ENCODE peak calls at places on chromosomes 2 and 18, in four cellular contexts. Y, S, C and U are unnamed samples.

GRCh38 chr2:66389651-66390131 is 45.2 kb upstream of the MEIS1 start:
- DNase-seq in Y (no peak), S (no peak), C (peak), U (peak)

GRCh38 chr2:134491796-134492441 is 226.9 kb downstream of the TMEM163 start:
- DNase-seq in S (no peak), C (no peak), Y (no peak), U (peak)

GRCh38 chr2:11998218-11998617 is 251.8 kb downstream of the LPIN1 start:
- DNase-seq in Y (no peak), S (peak), C (no peak), U (peak)

GRCh38 chr2:223247136-223247535 is 195.1 kb downstream of the KCNE4 start:
- DNase-seq in C (no peak), S (peak), Y (peak), U (peak)

GRCh38 chr2:138720035-138720589 is 60.1 kb downstream of the NXPH2 start:
- DNase-seq in Y (no peak), C (peak), S (no peak), U (no peak)

GRCh38 chr2:7012141-7012809 is 95.1 kb downstream of the RNF144A start:
- DNase-seq in S (no peak), C (no peak), Y (no peak), U (no peak)

GRCh38 chr2:101418704-101419663 is 31.7 kb upstream of the CREG2 start:
- DNase-seq in Y (peak), S (peak), C (peak), U (peak)

GRCh38 chr2:112904883-112905282 is 6.1 kb upstream of the IL37 start:
- DNase-seq in C (no peak), Y (no peak), S (no peak), U (no peak)

GRCh38 chr2:105262662-105263091 is 21.1 kb downstream of the GPR45 start:
- DNase-seq in S (no peak), C (no peak), Y (no peak), U (peak)

GRCh38 chr18:78607221-78607620 is 372.4 kb upstream of the SALL3 start:
- DNase-seq in C (no peak), S (no peak), Y (no peak), U (no peak)

GRCh38 chr18:62610509-62611394 is 87.9 kb downstream of the ZCCHC2 start:
- DNase-seq in S (no peak), C (no peak), Y (peak), U (no peak)

GRCh38 chr2:179981085-179981484 is 26.0 kb downstream of the CWC22 start:
- DNase-seq in Y (no peak), S (peak), C (no peak), U (no peak)

GRCh38 chr2:113124984-113125855 is 2.2 kb upstream of the IL1RN start:
- DNase-seq in C (no peak), Y (no peak), S (no peak), U (no peak)

GRCh38 chr2:99804969-99805368 is 315.2 kb upstream of the REV1 start:
- DNase-seq in C (no peak), Y (no peak), S (no peak), U (no peak)

GRCh38 chr2:17878222-17879136 is at the start of gene KCNS3:
- DNase-seq in C (peak), S (peak), Y (peak), U (peak)

GRCh38 chr2:17876590-17876989 is 1.9 kb upstream of the KCNS3 start:
- DNase-seq in S (no peak), C (no peak), Y (no peak), U (no peak)

GRCh38 chr2:17877811-17878221 is 651 bp upstream of the KCNS3 start:
- DNase-seq in C (peak), Y (peak), S (peak), U (peak)

GRCh38 chr2:17879137-17879912 is 858 bp downstream of the KCNS3 start:
- DNase-seq in C (peak), S (peak), Y (peak), U (peak)

DNA sequence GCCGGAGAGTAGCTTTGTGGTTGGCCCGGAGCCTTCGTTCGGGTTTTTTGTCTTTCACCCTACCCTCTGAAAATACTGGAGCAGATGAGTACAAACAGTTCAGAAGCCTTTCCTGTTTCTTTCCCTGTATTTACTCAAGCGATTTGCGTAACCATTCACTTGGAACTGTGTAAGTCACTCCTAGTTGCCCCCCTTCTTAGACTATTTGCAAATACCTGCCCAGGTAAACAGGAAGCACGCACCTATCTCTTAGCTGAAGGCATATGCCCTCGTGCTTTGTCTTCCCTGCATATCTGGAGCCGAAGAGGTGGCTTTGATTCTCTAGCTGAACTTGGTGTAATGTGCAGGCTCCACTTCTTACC is 1.4 kb downstream of the KCNS3 start:
- DNase-seq in Y (no peak), C (peak), S (no peak), U (no peak)
- H3K4me2 ChIP-seq in Y (peak), C (peak), S (no peak), U (peak)

GRCh38 chr18:45526120-45526841 is 89.0 kb upstream of the SLC14A2 start:
- DNase-seq in Y (no peak), S (no peak), C (peak), U (peak)
- TF ChIP-seq CTCF in Y (peak), S (no peak), C (peak), U (no peak)

GRCh38 chr2:53750369-53750768 is 17.2 kb upstream of the CHAC2 start:
- DNase-seq in Y (no peak), S (no peak), C (no peak), U (no peak)
- H3K4me2 ChIP-seq in Y (no peak), S (no peak), C (no peak), U (no peak)

GRCh38 chr2:159776321-159776720 is 21.7 kb downstream of the CD302 start:
- DNase-seq in C (no peak), Y (no peak), S (no peak), U (no peak)
- TF ChIP-seq CTCF in C (no peak), Y (no peak), S (no peak), U (peak)